ENCODE peak calls at places on chromosome 20, in eight cellular contexts. G, C, N, X, E, V, I and A are unnamed samples.

GRCh38 chr20:46264391-46265266 is 43.7 kb downstream of the CDH22 start:
- DNase-seq in G (no peak), C (no peak), N (no peak), X (no peak), E (no peak), V (no peak), I (no peak), A (no peak)

GRCh38 chr20:48722002-48722731 is 105.6 kb downstream of the PREX1 start:
- DNase-seq in G (peak), C (no peak), N (peak), X (no peak), E (no peak), V (no peak), I (no peak), A (no peak)

GRCh38 chr20:46621492-46621891 is 29.8 kb downstream of the SLC13A3 start:
- DNase-seq in G (no peak), C (no peak), N (no peak), X (no peak), E (no peak), V (no peak), I (no peak), A (no peak)

GRCh38 chr20:2865630-2866029 is 7.7 kb upstream of the PTPRA start:
- DNase-seq in G (no peak), C (no peak), N (no peak), X (no peak), E (no peak), V (peak), I (no peak), A (no peak)

GRCh38 chr20:18032977-18033892 is 24.5 kb downstream of the OVOL2 start:
- DNase-seq in G (no peak), C (no peak), N (no peak), X (no peak), E (no peak), V (no peak), I (no peak), A (no peak)

GRCh38 chr20:11216451-11217314 is 542.9 kb upstream of the JAG1 start:
- DNase-seq in G (no peak), C (no peak), N (no peak), X (no peak), E (no peak), V (no peak), I (no peak), A (no peak)

GRCh38 chr20:57772349-57772964 is 62.6 kb upstream of the PMEPA1 start:
- DNase-seq in G (no peak), C (no peak), N (no peak), X (peak), E (peak), V (peak), I (no peak), A (no peak)

GRCh38 chr20:50513169-50514034 is 3.2 kb downstream of the PTPN1 start:
- DNase-seq in G (no peak), C (no peak), N (no peak), X (no peak), E (no peak), V (no peak), I (no peak), A (no peak)

GRCh38 chr20:50496773-50497375 is 13.3 kb upstream of the PTPN1 start:
- DNase-seq in G (no peak), C (no peak), N (no peak), X (no peak), E (no peak), V (no peak), I (no peak), A (no peak)

GRCh38 chr20:52654552-52654951 is 317.6 kb upstream of the TSHZ2 start:
- DNase-seq in G (no peak), C (no peak), N (no peak), X (no peak), E (no peak), V (no peak), I (no peak), A (no peak)

GRCh38 chr20:46458891-46459750 is 52.7 kb upstream of the ELMO2 start:
- DNase-seq in G (no peak), C (peak), N (no peak), X (peak), E (peak), V (peak), I (peak), A (peak)

GRCh38 chr20:46222521-46223007 is 85.7 kb downstream of the CDH22 start:
- DNase-seq in G (peak), C (no peak), N (no peak), X (peak), E (no peak), V (peak), I (no peak), A (no peak)

GRCh38 chr20:22289442-22289841 is 294.9 kb downstream of the FOXA2 start:
- DNase-seq in G (no peak), C (no peak), N (no peak), X (no peak), E (no peak), V (no peak), I (no peak), A (no peak)

GRCh38 chr20:40525356-40525755 is 163.7 kb downstream of the MAFB start:
- DNase-seq in G (no peak), C (no peak), N (no peak), X (no peak), E (no peak), V (no peak), I (no peak), A (no peak)

GRCh38 chr20:4613718-4614620 is 107.7 kb upstream of the PRND start:
- DNase-seq in G (peak), C (peak), N (peak), X (peak), E (no peak), V (peak), I (peak), A (no peak)

DNA sequence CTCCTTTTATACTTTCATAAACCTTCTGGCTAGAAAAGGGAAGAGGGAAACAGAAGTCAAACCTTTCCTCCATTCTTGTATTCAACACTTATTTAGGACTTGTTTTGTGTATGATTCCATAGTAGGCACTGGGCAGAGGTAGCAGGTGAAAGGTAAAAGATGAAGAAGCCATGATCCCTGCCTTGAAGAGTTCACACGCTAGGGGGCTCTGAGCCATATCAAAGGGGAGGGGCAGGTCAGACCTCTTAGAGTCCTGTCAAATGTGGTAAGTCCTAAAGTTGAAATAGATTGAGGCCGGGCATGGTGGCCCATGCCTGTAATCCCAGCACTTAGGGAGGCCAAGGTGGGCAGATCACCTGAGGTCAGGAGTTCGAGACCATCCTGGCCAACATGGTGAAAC is 85.5 kb downstream of the NDUFAF5 start:
- DNase-seq in G (no peak), C (no peak), N (no peak), X (peak), E (no peak), V (peak), I (no peak), A (no peak)
- TF ChIP-seq CTCF in G (no peak), C (no peak), N (no peak), X (peak), E (peak), V (no peak), I (no peak), A (no peak)

GRCh38 chr20:44745560-44746366 is at the start of gene KCNK15:
- DNase-seq in G (peak), C (peak), N (peak), X (no peak), E (no peak), V (peak), I (peak), A (no peak)
- TF ChIP-seq CTCF in G (peak), C (no peak), N (no peak), X (no peak), E (no peak), V (no peak), I (no peak), A (no peak)

GRCh38 chr20:38724603-38725457 is 544 bp downstream of the SLC32A1 start:
- DNase-seq in G (no peak), C (no peak), N (peak), X (peak), E (no peak), V (peak), I (peak), A (no peak)
- TF ChIP-seq CTCF in G (no peak), C (no peak), N (no peak), X (peak), E (peak), V (no peak), I (no peak), A (no peak)

GRCh38 chr20:53935353-53936084 is 134.9 kb downstream of the BCAS1 start:
- DNase-seq in G (no peak), C (no peak), N (no peak), X (no peak), E (no peak), V (no peak), I (no peak), A (no peak)
- TF ChIP-seq CTCF in G (no peak), C (no peak), N (no peak), X (no peak), E (no peak), V (no peak), I (no peak), A (no peak)

GRCh38 chr20:19785886-19786285 is 27.8 kb downstream of the RIN2 start:
- DNase-seq in G (peak), C (no peak), N (no peak), X (no peak), E (no peak), V (no peak), I (no peak), A (no peak)

GRCh38 chr20:19785173-19785799 is 27.2 kb downstream of the RIN2 start:
- DNase-seq in G (no peak), C (no peak), N (no peak), X (no peak), E (no peak), V (no peak), I (no peak), A (no peak)

GRCh38 chr20:19783966-19784401 is 25.9 kb downstream of the RIN2 start:
- DNase-seq in G (peak), C (no peak), N (no peak), X (no peak), E (no peak), V (no peak), I (no peak), A (no peak)

GRCh38 chr20:19786311-19786710 is 28.3 kb downstream of the RIN2 start:
- DNase-seq in G (peak), C (no peak), N (no peak), X (peak), E (no peak), V (peak), I (no peak), A (no peak)

GRCh38 chr20:19784511-19785172 is 26.6 kb downstream of the RIN2 start:
- DNase-seq in G (peak), C (peak), N (peak), X (peak), E (no peak), V (peak), I (peak), A (no peak)
- TF ChIP-seq CTCF in G (peak), C (peak), N (peak), X (peak), E (peak), V (peak), I (peak), A (peak)

DNA sequence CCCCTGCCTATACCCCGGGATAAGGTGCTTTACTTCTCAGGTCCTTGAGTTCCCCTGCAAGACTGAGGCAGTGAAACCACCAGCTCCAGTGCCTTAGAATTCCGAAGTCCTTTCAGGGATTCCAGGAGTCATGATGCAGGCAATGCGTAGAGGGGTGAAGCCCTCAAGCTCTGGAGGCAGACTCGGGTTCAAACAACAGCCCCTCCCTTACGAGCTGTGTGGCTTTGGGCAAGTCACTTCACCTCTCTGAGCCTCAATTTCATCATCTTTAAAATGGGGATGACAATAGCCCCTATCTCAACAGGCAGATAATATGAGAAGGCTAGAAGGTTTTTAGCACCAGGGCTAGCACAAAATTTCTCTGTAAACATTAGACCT is 40.5 kb downstream of the HNF4A start:
- DNase-seq in G (no peak), C (no peak), N (no peak), X (no peak), E (no peak), V (no peak), I (no peak), A (no peak)
- TF ChIP-seq CTCF in G (no peak), C (no peak), N (no peak), X (no peak), E (no peak), V (no peak), I (no peak), A (no peak)

GRCh38 chr20:62692176-62692575 is 16.5 kb upstream of the NTSR1 start:
- DNase-seq in G (no peak), C (no peak), N (no peak), X (no peak), E (no peak), V (no peak), I (no peak), A (no peak)

GRCh38 chr20:62694868-62695267 is 13.8 kb upstream of the NTSR1 start:
- DNase-seq in G (no peak), C (no peak), N (no peak), X (no peak), E (no peak), V (no peak), I (no peak), A (no peak)

GRCh38 chr20:62693523-62693922 is 15.1 kb upstream of the NTSR1 start:
- DNase-seq in G (no peak), C (no peak), N (no peak), X (no peak), E (no peak), V (no peak), I (no peak), A (no peak)

GRCh38 chr20:62695448-62696414 is 12.9 kb upstream of the NTSR1 start:
- DNase-seq in G (no peak), C (no peak), N (no peak), X (no peak), E (no peak), V (no peak), I (no peak), A (no peak)

DNA sequence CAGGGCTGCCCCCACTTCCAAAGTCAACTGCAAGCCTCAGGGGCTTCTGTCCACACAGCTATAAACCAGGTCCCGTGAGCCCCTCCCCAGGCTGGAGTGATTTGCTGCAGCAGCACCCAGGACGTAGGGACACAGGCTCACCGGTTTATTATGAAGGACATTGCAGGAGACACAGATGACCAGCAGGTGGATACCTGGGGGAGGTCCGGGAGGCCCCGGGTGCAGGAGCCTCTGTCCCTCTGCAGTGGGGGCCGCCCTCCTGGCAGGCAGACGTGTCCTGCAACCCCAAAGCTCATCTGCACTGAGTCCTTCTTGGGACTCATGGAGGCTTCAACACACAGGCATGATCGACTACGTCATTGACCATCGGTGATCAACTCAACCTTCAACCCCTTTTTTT is 14.5 kb upstream of the NTSR1 start:
- DNase-seq in G (no peak), C (no peak), N (no peak), X (no peak), E (no peak), V (no peak), I (no peak), A (no peak)
- TF ChIP-seq CTCF in G (no peak), C (no peak), N (no peak), X (no peak), E (no peak), V (no peak), I (no peak), A (no peak)

DNA sequence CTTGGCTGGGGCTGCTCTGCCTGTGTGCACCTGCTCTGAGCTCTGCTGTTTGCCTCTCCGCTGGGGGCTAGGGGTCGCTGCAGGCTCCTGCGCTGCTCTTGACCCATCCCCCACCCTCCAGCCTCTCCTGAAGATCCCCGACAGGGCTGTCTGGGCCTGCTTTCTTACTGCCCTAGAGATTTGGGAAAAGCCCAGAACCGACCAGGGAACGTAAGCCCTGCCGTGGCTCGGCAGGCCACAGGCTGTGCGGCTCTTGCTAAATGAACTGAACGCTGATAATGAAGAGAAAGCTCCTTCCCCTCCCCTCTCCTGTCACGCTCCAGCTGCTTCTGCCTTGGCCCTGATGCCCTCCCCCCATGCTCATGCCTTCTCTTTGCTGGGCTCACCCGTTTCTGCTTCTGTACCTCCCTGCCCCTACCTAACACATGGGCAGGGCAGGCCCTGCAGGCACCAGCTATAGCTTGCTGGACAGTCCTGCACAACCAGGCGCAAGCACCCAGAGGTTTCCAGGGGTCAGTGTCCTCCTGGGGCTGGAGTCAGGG is 32.0 kb upstream of the PCMTD2 start:
- DNase-seq in G (no peak), C (peak), N (no peak), X (peak), E (peak), V (peak), I (peak), A (no peak)
- TF ChIP-seq CTCF in G (peak), C (peak), N (no peak), X (peak), E (peak), V (peak), I (no peak), A (peak)

DNA sequence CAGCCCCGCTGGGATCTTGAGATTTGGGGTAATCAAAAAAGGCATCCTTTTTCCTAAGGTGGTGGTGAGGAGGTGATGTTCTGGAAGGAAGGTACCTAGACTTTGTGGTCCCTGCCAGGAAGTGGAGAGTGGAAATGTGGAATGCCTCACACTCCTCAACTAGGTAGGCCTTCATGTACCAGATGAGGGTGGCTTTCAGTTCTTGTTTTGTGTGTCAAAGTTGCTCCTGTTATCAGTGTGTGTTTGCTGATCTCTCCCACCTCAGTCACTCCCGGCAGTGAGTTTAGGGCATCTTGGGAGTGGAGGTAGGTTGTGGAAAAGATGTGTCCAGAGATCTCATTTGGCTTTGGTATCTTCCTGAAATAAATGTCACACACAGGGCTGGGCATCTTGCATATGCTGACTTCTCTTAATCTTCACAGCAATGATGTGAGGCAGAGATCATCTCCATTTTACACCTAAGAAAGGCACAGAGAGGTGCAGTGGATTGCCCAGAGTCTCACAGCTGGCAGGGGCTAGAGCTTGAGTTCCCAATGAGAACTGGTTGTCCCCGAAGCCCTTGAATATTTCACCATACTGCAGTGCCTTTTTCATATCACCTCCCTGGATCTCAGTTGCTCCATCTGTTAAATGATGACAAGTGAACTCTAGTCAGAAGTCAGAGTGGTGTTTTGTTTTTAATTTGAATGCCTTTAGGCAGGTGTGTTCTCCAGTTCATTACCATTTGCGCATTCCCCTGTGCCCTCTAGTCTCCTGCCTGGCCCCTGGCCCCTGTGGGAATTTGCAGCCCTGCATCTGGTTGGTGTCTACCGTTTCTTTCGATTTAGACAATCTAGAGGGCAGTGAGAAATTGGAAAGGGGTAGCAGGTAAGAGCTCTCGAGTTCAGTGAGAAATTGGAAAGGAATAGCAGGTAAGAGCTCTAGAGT is 2.9 kb downstream of the PKIG start:
- DNase-seq in G (no peak), C (no peak), N (no peak), X (no peak), E (no peak), V (no peak), I (no peak), A (no peak)
- TF ChIP-seq CTCF in G (no peak), C (no peak), N (no peak), X (no peak), E (no peak), V (no peak), I (no peak), A (no peak)